ENCODE peak calls at places on chromosomes 13 and 19, in seven cellular contexts. Y, T, N, I, L, M and S are unnamed samples.

GRCh38 chr19:49557641-49558325 is 22.6 kb downstream of the NOSIP start:
- DNase-seq in M (no peak), I (no peak), L (no peak), Y (no peak), T (no peak), N (no peak), S (no peak)

GRCh38 chr13:94992277-94992989 is 280.1 kb upstream of the SOX21 start:
- DNase-seq in T (no peak), Y (no peak), I (no peak), M (no peak), N (no peak), L (no peak), S (no peak)

GRCh38 chr19:34579281-34580054 is 97.5 kb downstream of the SCGB2B2 start:
- DNase-seq in N (no peak), Y (no peak), L (no peak), M (no peak), I (no peak), T (no peak), S (no peak)

GRCh38 chr13:43261018-43261417 is 237.6 kb downstream of the DNAJC15 start:
- DNase-seq in Y (no peak), L (peak; percentile 69), I (no peak), N (no peak), T (no peak), M (no peak), S (no peak)

GRCh38 chr19:34041922-34042521 is 130.3 kb upstream of the LSM14A start:
- DNase-seq in N (no peak), T (peak; percentile 85), Y (peak; percentile 77), L (peak; percentile 65), M (peak; percentile 72), I (peak; percentile 62), S (peak; percentile 62)

GRCh38 chr19:48806818-48807589 is 3.8 kb downstream of the BCAT2 start:
- DNase-seq in L (peak; percentile 70), I (no peak), M (no peak), Y (peak; percentile 67), N (no peak), T (no peak), S (no peak)

GRCh38 chr13:97011446-97012131 is 17.3 kb upstream of the OXGR1 start:
- DNase-seq in M (no peak), L (no peak), I (no peak), Y (no peak), T (no peak), N (no peak), S (no peak)

GRCh38 chr19:46461537-46461936 is 9.8 kb downstream of the PNMA8A start:
- DNase-seq in Y (no peak), N (no peak), M (no peak), L (no peak), I (no peak), T (no peak), S (no peak)

GRCh38 chr13:21934309-21934708 is 263.4 kb downstream of the FGF9 start:
- DNase-seq in M (no peak), I (no peak), L (no peak), N (no peak), T (no peak), Y (no peak), S (no peak)

GRCh38 chr13:49995535-49996165 is 1.2 kb upstream of the TRIM13 start:
- DNase-seq in M (no peak), L (peak; percentile 53), I (no peak), Y (peak; percentile 74), N (peak; percentile 43), T (no peak), S (no peak)

GRCh38 chr19:13430790-13431582 is 75.3 kb downstream of the CACNA1A start:
- DNase-seq in T (peak; percentile 56), I (peak; percentile 58), N (no peak), L (peak; percentile 50), M (no peak), Y (peak; percentile 26), S (peak; percentile 24)

GRCh38 chr13:40494932-40495619 is 171.4 kb downstream of the FOXO1 start:
- DNase-seq in L (no peak), T (no peak), M (no peak), I (no peak), Y (no peak), N (no peak), S (no peak)

GRCh38 chr19:42422576-42423461 is 4.4 kb downstream of the LIPE start:
- DNase-seq in L (peak; percentile 22), Y (peak; percentile 38), T (peak; percentile 54), I (peak; percentile 62), N (no peak), M (no peak), S (peak; percentile 64)

GRCh38 chr19:18660051-18660910 is 23.2 kb upstream of the CRTC1 start:
- DNase-seq in Y (no peak), T (peak; percentile 60), I (no peak), M (peak; percentile 98), N (no peak), L (peak; percentile 25), S (no peak)

GRCh38 chr13:110415669-110416068 is 108.6 kb downstream of the COL4A2 start:
- DNase-seq in Y (no peak), I (no peak), M (no peak), L (no peak), N (no peak), T (peak; percentile 7), S (no peak)

GRCh38 chr13:36344886-36345437 is 1.2 kb downstream of the SPART start:
- DNase-seq in I (no peak), M (no peak), L (peak; percentile 31), Y (peak; percentile 43), N (no peak), T (no peak), S (no peak)

GRCh38 chr19:44202470-44202869 is 9.9 kb upstream of the ZNF227 start:
- DNase-seq in M (no peak), N (no peak), L (peak; percentile 55), I (no peak), T (no peak), Y (no peak), S (no peak)

GRCh38 chr13:109971006-109971744 is 184.8 kb upstream of the IRS2 start:
- DNase-seq in T (no peak), Y (no peak), L (no peak), N (no peak), M (no peak), I (no peak), S (no peak)

GRCh38 chr19:17475541-17476115 is 5.3 kb downstream of the SLC27A1 start:
- DNase-seq in T (peak; percentile 90), L (peak; percentile 81), I (no peak), N (no peak), M (peak; percentile 80), Y (peak; percentile 53), S (no peak)

GRCh38 chr19:17469371-17470203 is 737 bp upstream of the SLC27A1 start:
- DNase-seq in N (peak; percentile 86), Y (peak; percentile 46), L (peak; percentile 98), I (peak; percentile 89), T (peak; percentile 91), M (peak; percentile 99), S (peak; percentile 63)

GRCh38 chr19:17470204-17470841 is at the start of gene SLC27A1:
- DNase-seq in N (peak; percentile 86), M (peak; percentile 100), Y (peak; percentile 73), I (peak; percentile 93), L (peak; percentile 99), T (peak; percentile 97), S (peak; percentile 87)

GRCh38 chr19:17471410-17472125 is 1.2 kb downstream of the SLC27A1 start:
- DNase-seq in Y (no peak), I (no peak), N (no peak), T (no peak), M (no peak), L (no peak), S (no peak)

DNA sequence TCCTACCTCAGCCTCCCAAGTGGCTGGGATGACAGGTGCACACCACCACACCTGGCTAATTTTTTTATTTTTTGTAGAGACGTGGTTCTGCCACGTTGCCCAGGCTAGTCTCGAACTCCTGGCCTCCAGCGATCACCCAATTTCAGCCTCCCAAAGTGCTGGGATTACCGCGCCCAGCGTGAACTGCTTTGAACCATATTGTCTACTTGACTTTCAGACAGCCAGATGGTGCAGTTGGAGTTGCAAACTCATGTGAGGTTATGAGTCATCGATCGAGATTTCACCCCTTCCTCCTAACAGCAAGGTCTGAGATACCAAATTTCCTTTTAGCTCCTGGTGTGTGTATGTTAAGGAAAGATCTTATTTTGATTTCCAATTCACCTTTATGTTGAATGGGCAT is 2.7 kb downstream of the SLC27A1 start:
- DNase-seq in Y (peak; percentile 74), L (peak; percentile 93), M (no peak), I (no peak), T (peak; percentile 54), N (no peak), S (no peak)
- TF ChIP-seq CTCF in Y (no peak), L (peak; percentile 10), M (no peak), I (no peak), T (no peak), N (no peak), S (no peak)

GRCh38 chr13:75416327-75417005 is 65.5 kb downstream of the TBC1D4 start:
- DNase-seq in M (no peak), Y (no peak), N (peak; percentile 36), T (no peak), I (no peak), L (no peak), S (no peak)
- TF ChIP-seq CTCF in M (no peak), Y (no peak), N (peak; percentile 18), T (no peak), I (peak; percentile 16), L (no peak), S (no peak)

GRCh38 chr19:51792932-51793331 is 2.0 kb upstream of the FPR3 start:
- DNase-seq in Y (no peak), M (no peak), I (no peak), L (no peak), N (no peak), T (no peak), S (no peak)
- TF ChIP-seq CTCF in Y (no peak), M (no peak), I (no peak), L (no peak), N (no peak), T (no peak), S (no peak)

GRCh38 chr19:24033962-24034342 is 53.0 kb upstream of the ZNF254 start:
- DNase-seq in L (peak; percentile 79), N (no peak), I (peak; percentile 40), Y (peak; percentile 61), T (peak; percentile 21), M (peak; percentile 70), S (peak; percentile 25)

GRCh38 chr19:24032651-24033050 is 54.3 kb upstream of the ZNF254 start:
- DNase-seq in L (no peak), I (no peak), M (no peak), N (no peak), T (no peak), Y (no peak), S (no peak)

GRCh38 chr19:24029941-24030636 is 56.9 kb upstream of the ZNF254 start:
- DNase-seq in I (no peak), N (no peak), Y (no peak), T (no peak), L (no peak), M (no peak), S (no peak)

DNA sequence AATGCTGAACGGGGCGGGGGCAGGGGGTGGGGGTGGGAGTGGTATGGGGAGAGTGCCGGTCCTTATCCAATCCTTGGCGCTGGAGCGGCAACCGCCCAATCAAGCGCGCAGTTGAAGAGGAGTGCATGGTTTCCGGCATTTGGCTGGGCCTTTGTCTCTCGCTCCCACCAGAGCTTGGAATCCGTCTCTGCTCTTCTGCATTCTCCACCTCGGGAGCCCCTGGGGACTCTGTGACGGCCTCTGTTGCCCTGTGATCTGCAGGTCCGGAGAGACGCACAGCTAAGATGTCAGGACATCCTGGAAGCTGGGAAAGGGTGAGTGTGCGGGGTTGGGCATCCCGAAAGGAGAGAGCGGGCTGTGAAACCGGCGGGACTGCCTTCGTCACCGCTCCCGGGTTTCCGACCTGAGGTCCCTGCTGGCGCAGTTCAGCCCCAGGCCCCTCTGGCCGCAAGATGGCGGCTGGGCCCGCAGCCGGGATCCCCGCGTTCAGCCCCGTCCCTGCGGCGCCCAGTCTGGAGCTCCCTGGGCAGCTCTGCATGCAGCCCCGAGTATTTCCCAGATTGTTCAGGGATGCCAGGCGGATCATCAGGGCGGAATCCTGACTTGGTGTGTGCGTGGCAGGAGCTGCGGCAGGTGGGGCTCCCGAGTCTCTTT is 53.6 kb upstream of the ZNF254 start:
- DNase-seq in L (peak; percentile 97), N (peak; percentile 51), Y (peak; percentile 92), T (peak; percentile 83), I (peak; percentile 92), M (peak; percentile 93), S (peak; percentile 78)
- TF ChIP-seq CTCF in L (peak; percentile 17), N (peak; percentile 2), Y (no peak), T (no peak), I (peak; percentile 15), M (no peak), S (no peak)